ENCODE peak calls at places on chromosomes 4 and X, in five cellular contexts. W, T, D, V and X are unnamed samples.

GRCh38 chrX:31353095-31353494 is 281.3 kb upstream of the FTHL17 start:
- DNase-seq in W (no peak), V (no peak), D (peak), T (no peak), X (peak)

GRCh38 chr4:10108818-10109783 is 7.5 kb downstream of the WDR1 start:
- DNase-seq in W (no peak), V (no peak), T (peak), D (no peak), X (no peak)

GRCh38 chr4:16122784-16123183 is 39.0 kb upstream of the PROM1 start:
- DNase-seq in V (no peak), D (no peak), W (no peak), T (no peak), X (no peak)

GRCh38 chr4:184450743-184451142 is 23.6 kb downstream of the IRF2 start:
- DNase-seq in T (no peak), W (no peak), V (no peak), D (no peak), X (peak)

GRCh38 chrX:124651031-124651430 is 304.7 kb downstream of the SH2D1A start:
- DNase-seq in V (no peak), W (no peak), T (no peak), D (no peak), X (no peak)

GRCh38 chr4:157514711-157515110 is 294.2 kb downstream of the GRIA2 start:
- DNase-seq in V (peak), T (no peak), W (peak), D (no peak), X (no peak)

GRCh38 chrX:109886122-109886761 is 116.7 kb upstream of the TMEM164 start:
- DNase-seq in D (peak), V (peak), T (peak), W (peak), X (peak)

GRCh38 chr4:162149644-162150043 is 14.2 kb downstream of the FSTL5 start:
- DNase-seq in V (no peak), D (no peak), W (no peak), T (no peak), X (no peak)

GRCh38 chrX:1300449-1300848 is 31.8 kb downstream of the CSF2RA start:
- DNase-seq in V (peak), D (no peak), T (no peak), W (peak), X (no peak)

GRCh38 chr4:47374477-47374876 is 89.0 kb downstream of the COMMD8 start:
- DNase-seq in W (no peak), T (no peak), V (no peak), D (no peak), X (peak)

GRCh38 chr4:177161781-177162180 is 147.9 kb upstream of the NEIL3 start:
- DNase-seq in V (no peak), W (no peak), D (no peak), T (no peak), X (peak)

GRCh38 chr4:21198683-21199082 is 498.4 kb downstream of the PACRGL start:
- DNase-seq in D (no peak), V (peak), T (no peak), W (peak), X (no peak)

GRCh38 chr4:98662619-98663225 is 4.3 kb upstream of the TSPAN5 start:
- DNase-seq in D (no peak), V (peak), T (no peak), W (peak), X (peak)

GRCh38 chr4:79300280-79300679 is 25.6 kb downstream of the NAA11 start:
- DNase-seq in W (no peak), D (no peak), T (no peak), V (no peak), X (no peak)

GRCh38 chr4:79298484-79298883 is 27.4 kb downstream of the NAA11 start:
- DNase-seq in D (no peak), V (no peak), W (no peak), T (no peak), X (no peak)

GRCh38 chr4:79297029-79297428 is 28.8 kb downstream of the NAA11 start:
- DNase-seq in T (no peak), D (no peak), V (no peak), W (no peak), X (no peak)

GRCh38 chr4:79297479-79297878 is 28.4 kb downstream of the NAA11 start:
- DNase-seq in W (no peak), T (no peak), V (no peak), D (no peak), X (no peak)

DNA sequence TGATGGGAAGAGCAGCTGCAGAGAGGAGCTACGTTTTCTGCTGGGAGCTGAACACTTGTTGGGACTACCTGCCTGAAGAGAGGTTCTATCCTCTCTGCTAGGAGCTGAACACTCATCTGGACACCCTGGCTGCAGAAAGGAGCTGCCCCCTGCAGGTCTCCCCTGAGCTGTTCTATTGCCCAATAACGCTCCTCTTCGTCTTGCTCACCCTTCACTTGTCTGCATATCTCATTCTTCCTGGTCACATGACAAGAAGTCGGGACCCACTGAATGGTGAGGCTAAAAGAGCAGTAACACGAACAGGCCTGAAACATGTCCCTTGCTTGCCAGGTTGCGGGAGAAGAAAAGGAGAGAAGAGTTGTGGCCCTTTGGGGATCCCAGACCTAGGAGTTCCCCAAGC is 27.8 kb downstream of the NAA11 start:
- DNase-seq in W (no peak), T (no peak), V (no peak), D (no peak), X (no peak)
- TF ChIP-seq CTCF in W (no peak), T (no peak), V (peak), D (no peak), X (no peak)

GRCh38 chr4:170990989-170991589 is 822.1 kb upstream of the GALNTL6 start:
- DNase-seq in D (peak), W (peak), V (peak), T (no peak), X (no peak)
- TF ChIP-seq CTCF in D (peak), W (peak), V (peak), T (no peak), X (peak)

GRCh38 chr4:2931765-2932560 is 31.2 kb downstream of the NOP14 start:
- DNase-seq in T (no peak), V (peak), W (peak), D (no peak), X (no peak)
- TF ChIP-seq CTCF in T (no peak), V (peak), W (peak), D (no peak), X (no peak)

GRCh38 chrX:136577562-136577961 is 45.5 kb downstream of the VGLL1 start:
- DNase-seq in D (peak), W (peak), V (peak), T (peak), X (peak)

GRCh38 chrX:136574548-136574947 is 42.5 kb downstream of the VGLL1 start:
- DNase-seq in D (no peak), T (no peak), W (no peak), V (no peak), X (no peak)

DNA sequence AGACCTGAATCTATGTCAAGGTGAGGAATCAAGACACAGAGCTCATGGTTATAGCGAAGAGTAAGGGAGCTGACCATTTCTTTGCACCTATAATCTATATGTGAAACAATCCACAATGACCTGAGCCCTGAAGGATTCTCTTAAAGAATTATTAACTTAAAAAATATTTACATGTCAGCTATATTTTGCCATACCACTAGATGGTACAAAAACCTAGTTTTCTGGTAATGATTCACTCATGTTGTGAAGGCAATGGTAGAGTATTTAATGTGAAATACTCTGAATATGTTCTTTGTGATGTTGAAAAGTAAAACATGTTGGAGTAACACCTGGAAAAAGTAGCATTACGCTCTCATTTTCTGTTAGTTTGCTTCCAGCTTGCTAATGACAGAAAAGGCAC is 40.0 kb downstream of the VGLL1 start:
- DNase-seq in T (no peak), V (no peak), D (no peak), W (no peak), X (no peak)
- TF ChIP-seq CTCF in T (no peak), V (no peak), D (no peak), W (no peak), X (no peak)

DNA sequence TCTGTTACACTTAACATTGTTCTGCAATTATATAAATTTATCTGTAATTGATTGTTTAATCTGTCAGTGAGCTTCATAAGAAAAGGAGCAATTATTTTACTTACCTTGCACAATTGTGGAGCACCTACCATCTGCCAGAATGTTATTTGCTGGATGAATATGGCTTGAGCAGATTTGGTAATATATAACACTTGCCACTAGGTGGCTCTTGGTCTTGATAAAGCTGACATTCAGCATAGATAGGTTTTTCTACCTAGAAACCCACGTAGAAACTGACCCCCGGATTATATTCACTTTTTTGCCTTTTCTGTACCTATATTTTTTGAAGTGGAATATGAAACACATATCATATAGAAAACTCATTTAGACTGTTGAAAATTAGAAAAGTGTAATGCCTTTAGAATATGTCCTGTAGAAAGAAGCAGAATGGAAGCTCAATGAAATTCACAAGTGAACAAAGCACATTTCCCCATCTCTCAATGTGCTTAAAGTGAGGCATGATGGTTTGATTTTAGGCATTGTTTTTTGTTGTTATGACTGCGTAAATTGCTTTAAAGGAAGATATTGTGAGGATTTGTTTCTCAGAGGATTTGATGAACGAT is 9.5 kb downstream of the RBPJ start:
- DNase-seq in W (no peak), T (peak), V (peak), D (peak), X (peak)
- TF ChIP-seq CTCF in W (peak), T (peak), V (peak), D (peak), X (peak)

GRCh38 chrX:103629295-103630170 is 758 bp downstream of the TCEAL1 start:
- DNase-seq in V (peak), D (peak), T (peak), W (peak), X (peak)
- TF ChIP-seq CTCF in V (peak), D (peak), T (peak), W (peak), X (peak)

DNA sequence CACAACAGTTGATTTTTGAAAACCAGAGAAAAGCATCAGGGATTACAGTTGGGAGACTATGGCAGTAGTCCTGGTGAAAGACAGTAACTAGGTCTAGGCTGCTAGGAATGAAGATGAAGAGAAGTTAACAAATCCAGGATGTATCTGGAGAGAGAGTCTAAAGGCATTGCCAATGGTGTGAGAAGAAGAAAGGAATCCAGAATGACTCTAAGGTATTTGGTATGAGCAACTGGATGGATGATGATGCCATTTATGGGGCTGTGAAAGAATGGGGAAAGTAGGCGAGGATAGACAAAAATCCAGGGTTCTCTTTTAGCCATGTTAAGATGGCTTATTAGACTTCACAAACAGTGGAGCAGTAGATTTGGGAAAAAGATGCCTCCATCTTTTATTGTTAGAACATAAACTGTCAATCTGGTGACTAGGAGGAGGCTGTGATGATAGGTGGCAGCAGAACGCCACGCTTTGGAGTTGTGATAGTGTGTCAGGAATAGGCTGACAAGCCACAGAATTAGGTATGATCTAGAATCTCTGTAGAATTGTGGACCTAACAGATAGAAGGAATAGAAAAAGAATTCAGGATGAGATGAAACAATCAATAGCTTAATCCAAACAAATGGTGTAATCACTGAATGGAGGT is 27.3 kb upstream of the JADE1 start:
- DNase-seq in D (no peak), T (peak), W (no peak), V (peak), X (peak)
- TF ChIP-seq CTCF in D (no peak), T (no peak), W (peak), V (peak), X (no peak)